ENCODE peak calls at places on chromosomes 16 and 17, in ten cellular contexts. T is adrenal gland, N is GM12865, A is heart right ventricle, J is lung, D is MCF 10A, Q is neural crest cell, Y is keratinocyte, C is IMR-90, F is nephron progenitor cell. U is an unnamed sample.

GRCh38 chr17:67052720-67053437 is 8.5 kb downstream of the CACNG1 start:
- DNase-seq in T (peak; percentile 6), N (no peak), A (no peak), J (no peak), D (no peak), Q (no peak), Y (no peak), C (no peak), F (no peak), U (no peak)

GRCh38 chr17:53004902-53005301 is 817.8 kb upstream of the KIF2B start:
- DNase-seq in T (no peak), N (no peak), A (no peak), J (no peak), D (no peak), Q (no peak), Y (no peak), C (no peak), F (no peak), U (no peak)

GRCh38 chr17:66542183-66542966 is 240.0 kb downstream of the PRKCA start:
- DNase-seq in T (no peak), N (peak; percentile 90), A (no peak), J (no peak), D (no peak), Q (no peak), Y (no peak), C (peak; percentile 53), F (no peak), U (no peak)

GRCh38 chr17:60524463-60525346 is 1.3 kb downstream of the APPBP2 start:
- DNase-seq in T (no peak), N (no peak), A (no peak), J (no peak), D (peak; percentile 19), Q (no peak), Y (no peak), C (peak; percentile 37), F (no peak), U (no peak)

GRCh38 chr17:35423761-35424160 is 8.5 kb downstream of the SLFN12 start:
- DNase-seq in T (no peak), N (no peak), A (no peak), J (no peak), D (peak; percentile 23), Q (no peak), Y (no peak), C (peak; percentile 36), F (no peak), U (no peak)

GRCh38 chr16:6009151-6009550 is 911.6 kb upstream of the EEF2KMT start:
- DNase-seq in T (no peak), N (no peak), A (no peak), J (no peak), D (no peak), Q (no peak), Y (no peak), C (no peak), F (no peak), U (no peak)

GRCh38 chr17:27811961-27812360 is 11.6 kb upstream of the NOS2 start:
- DNase-seq in T (no peak), N (no peak), A (no peak), J (no peak), D (no peak), Q (no peak), Y (no peak), C (no peak), F (no peak), U (no peak)

GRCh38 chr17:17568772-17569195 is 22.7 kb downstream of the PEMT start:
- DNase-seq in T (peak; percentile 77), N (peak; percentile 49), A (peak; percentile 68), J (peak; percentile 79), D (peak; percentile 64), Q (peak; percentile 67), Y (no peak), C (peak; percentile 36), F (peak; percentile 94), U (peak; percentile 57)

DNA sequence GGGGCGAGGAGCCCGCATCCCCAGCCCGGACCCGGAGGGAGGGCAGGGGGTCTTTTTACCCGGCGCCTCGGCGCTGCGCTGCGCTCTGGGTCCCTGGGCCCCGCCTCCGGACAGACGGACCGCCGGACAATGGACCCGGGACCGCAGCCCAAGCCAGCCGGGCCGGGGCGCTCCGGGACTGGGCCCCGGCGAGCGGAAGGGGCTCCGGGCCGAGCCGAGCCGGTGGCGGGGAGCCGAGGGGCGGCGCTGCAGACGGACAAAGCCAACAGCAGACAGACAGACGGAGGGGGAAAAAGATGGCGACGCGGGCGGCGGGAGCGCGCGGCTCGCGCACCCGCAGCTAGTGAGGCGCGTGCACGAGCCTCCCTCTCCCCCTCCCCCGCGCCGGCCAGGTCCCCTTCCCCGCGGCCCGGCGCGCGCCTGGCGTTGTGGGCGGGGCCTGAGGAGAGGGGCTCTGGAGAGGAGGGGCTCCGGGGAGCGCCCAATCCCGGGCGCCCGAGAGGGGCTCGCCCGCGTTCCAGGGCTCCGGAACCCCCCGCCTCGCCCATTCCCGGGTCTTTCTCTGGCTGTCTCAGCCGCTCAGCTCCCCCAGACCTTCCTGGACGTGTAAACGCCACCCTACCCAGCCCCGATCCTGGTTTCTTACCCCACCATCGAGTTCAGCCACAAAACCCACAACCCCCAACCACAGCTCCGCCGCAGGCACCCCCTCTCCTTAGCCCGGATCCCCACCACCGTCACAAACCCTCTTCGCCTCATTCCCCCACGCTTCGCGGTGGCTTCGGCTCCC is at the start of gene ZNF821:
- DNase-seq in T (peak; percentile 73), N (peak; percentile 87), A (peak; percentile 80), J (peak; percentile 58), D (peak; percentile 56), Q (peak; percentile 84), Y (no peak), C (peak; percentile 64), F (peak; percentile 93), U (peak; percentile 90)
- TF ChIP-seq CTCF in T (peak; percentile 34), N (no peak), A (no peak), J (no peak), D (peak; percentile 46), Q (no peak), Y (peak; percentile 20), C (no peak), F (peak; percentile 34), U (peak; percentile 54)

DNA sequence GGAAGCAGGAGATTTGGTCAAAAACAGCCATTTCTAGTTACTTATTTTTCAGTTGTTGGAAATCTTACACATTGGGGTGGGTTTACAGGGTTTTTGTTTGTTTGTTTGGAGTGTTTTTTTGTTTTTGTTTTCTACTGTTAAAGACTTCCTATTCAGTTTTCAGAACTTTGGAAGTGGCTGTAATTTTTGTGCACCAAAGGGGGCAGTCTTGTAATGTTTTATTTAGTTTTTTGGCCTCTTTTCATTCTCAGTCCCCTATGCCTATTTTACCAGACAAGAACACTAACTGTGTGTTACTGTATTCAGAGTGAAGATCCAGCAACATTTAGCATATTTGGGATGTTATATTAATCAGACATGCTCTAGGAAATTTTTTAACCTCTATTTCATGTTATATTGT is 20.6 kb downstream of the TPPP3 start:
- DNase-seq in T (no peak), N (peak; percentile 21), A (peak; percentile 16), J (no peak), D (peak; percentile 30), Q (no peak), Y (no peak), C (peak; percentile 36), F (no peak), U (no peak)
- TF ChIP-seq CTCF in T (peak; percentile 59), N (peak; percentile 4), A (no peak), J (peak; percentile 8), D (peak; percentile 24), Q (peak; percentile 65), Y (no peak), C (peak; percentile 57), F (no peak), U (peak; percentile 21)

GRCh38 chr17:15883617-15884111 is 61.3 kb upstream of the ADORA2B start:
- DNase-seq in T (no peak), N (no peak), A (no peak), J (no peak), D (peak; percentile 75), Q (no peak), Y (peak; percentile 5), C (peak; percentile 93), F (no peak), U (no peak)

GRCh38 chr17:15885770-15886169 is 59.2 kb upstream of the ADORA2B start:
- DNase-seq in T (no peak), N (no peak), A (no peak), J (no peak), D (no peak), Q (no peak), Y (no peak), C (peak; percentile 19), F (no peak), U (no peak)

GRCh38 chr17:15882777-15883176 is 62.2 kb upstream of the ADORA2B start:
- DNase-seq in T (no peak), N (no peak), A (peak; percentile 19), J (no peak), D (no peak), Q (no peak), Y (no peak), C (no peak), F (no peak), U (no peak)

GRCh38 chr17:15884731-15885130 is 60.2 kb upstream of the ADORA2B start:
- DNase-seq in T (no peak), N (no peak), A (no peak), J (no peak), D (peak; percentile 48), Q (no peak), Y (no peak), C (peak; percentile 45), F (no peak), U (no peak)

DNA sequence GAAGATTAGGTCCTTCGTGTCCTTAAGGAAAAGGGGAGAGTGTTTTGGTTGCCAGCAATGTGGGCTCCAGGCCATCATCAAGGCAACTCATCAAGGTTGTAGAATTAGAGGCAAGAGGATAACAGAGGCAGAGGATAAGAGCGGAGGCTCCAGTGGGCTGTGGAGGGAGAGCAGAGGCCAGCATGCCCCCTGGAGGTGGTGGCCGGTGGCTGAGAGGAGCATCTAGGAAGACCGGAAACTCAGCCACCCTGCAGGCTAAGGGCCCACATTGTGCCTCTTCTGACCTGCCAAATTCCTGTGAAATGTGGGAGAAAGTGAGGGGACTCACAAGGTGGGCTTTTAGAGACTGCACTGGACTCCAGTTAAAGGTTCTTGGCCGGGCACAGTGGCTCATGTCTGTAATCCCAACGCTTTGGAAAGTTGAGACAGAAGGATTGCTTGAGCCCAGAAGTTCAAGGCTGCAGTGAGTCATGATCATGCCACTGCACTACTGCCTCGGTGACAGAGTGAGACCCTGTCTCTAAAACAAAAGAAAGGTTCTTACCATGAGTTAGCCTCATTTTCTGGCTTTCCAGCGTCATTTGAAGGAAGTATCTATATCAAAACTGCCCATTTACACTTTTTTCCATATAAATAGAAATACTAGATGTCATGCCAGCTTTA is 62.7 kb upstream of the ADORA2B start:
- DNase-seq in T (peak; percentile 65), N (no peak), A (no peak), J (no peak), D (no peak), Q (no peak), Y (no peak), C (no peak), F (no peak), U (no peak)
- TF ChIP-seq CTCF in T (peak; percentile 15), N (no peak), A (no peak), J (no peak), D (no peak), Q (no peak), Y (no peak), C (no peak), F (no peak), U (no peak)

DNA sequence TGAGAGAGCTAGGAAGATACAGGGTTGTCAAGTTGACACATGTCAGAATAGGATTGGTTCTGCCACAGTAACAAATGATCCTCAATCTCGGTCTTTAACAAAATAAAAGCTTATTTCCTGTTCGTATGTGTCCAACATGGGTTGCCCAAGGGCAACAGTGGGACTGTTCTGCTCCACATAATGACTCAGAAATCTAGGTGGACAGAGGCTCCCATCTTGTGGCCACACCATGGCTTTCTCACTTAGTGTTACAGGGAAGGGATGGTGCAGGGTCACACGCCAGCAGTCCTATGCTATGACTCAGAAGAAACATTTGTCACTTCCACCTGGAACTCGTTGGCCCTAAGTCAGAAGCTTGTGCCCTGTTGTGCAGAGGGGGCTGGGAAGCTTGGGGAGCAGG is 364.9 kb downstream of the SNX29 start:
- DNase-seq in T (no peak), N (no peak), A (no peak), J (no peak), D (peak; percentile 48), Q (no peak), Y (peak; percentile 60), C (peak; percentile 75), F (no peak), U (no peak)
- TF ChIP-seq CTCF in T (no peak), N (no peak), A (no peak), J (no peak), D (peak; percentile 14), Q (no peak), Y (peak; percentile 21), C (peak; percentile 44), F (no peak), U (no peak)